ENCODE peak calls at places on chromosomes 7 and 10, in nine cellular contexts. W is hepatocyte, N is neuronal stem cell, S is MM.1S, O is keratinocyte, G is HCT116, V is OCI-LY7, K is H9, B is IMR-90. M is an unnamed sample. For H3K9me3, the result is how much of the 10 kb centered on the place peaks cover.

GRCh38 chr7:134632937-134633540 is 13.6 kb upstream of the BPGM start:
- DNase-seq in W (peak), N (peak), S (peak), O (no peak), G (peak), V (peak), K (no peak), B (peak), M (no peak)

GRCh38 chr10:4068255-4069028 is 283.4 kb upstream of the KLF6 start:
- DNase-seq in W (no peak), N (no peak), S (no peak), O (no peak), G (no peak), V (no peak), K (no peak), B (no peak), M (no peak)

GRCh38 chr7:11607676-11608075 is 224.3 kb downstream of the THSD7A start:
- DNase-seq in W (no peak), N (no peak), S (no peak), O (no peak), G (no peak), V (no peak), K (no peak), B (no peak), M (no peak)

GRCh38 chr10:21171936-21172773 is 275.0 kb upstream of the NEBL start:
- DNase-seq in W (no peak), N (no peak), S (no peak), O (no peak), G (no peak), V (no peak), K (no peak), B (no peak), M (no peak)

GRCh38 chr10:34249634-34250033 is 565.5 kb downstream of the PARD3 start:
- DNase-seq in W (no peak), N (no peak), S (no peak), O (no peak), G (no peak), V (no peak), K (peak), B (no peak), M (no peak)

GRCh38 chr10:63010203-63010602 is 122.9 kb upstream of the NRBF2 start:
- DNase-seq in W (no peak), N (no peak), S (no peak), O (no peak), G (no peak), V (no peak), K (no peak), B (no peak), M (no peak)

GRCh38 chr10:76779163-76779820 is 858.3 kb downstream of the KCNMA1 start:
- DNase-seq in W (peak), N (peak), S (no peak), O (no peak), G (no peak), V (no peak), K (peak), B (peak), M (peak)

GRCh38 chr10:129861776-129862530 is 102.1 kb downstream of the EBF3 start:
- DNase-seq in W (no peak), N (no peak), S (no peak), O (no peak), G (no peak), V (no peak), K (no peak), B (no peak), M (no peak)

GRCh38 chr7:84200859-84201258 is 6.3 kb upstream of the SEMA3A start:
- DNase-seq in W (no peak), N (no peak), S (no peak), O (no peak), G (no peak), V (no peak), K (no peak), B (peak), M (no peak)

GRCh38 chr7:134602921-134603394 is 43.7 kb upstream of the BPGM start:
- DNase-seq in W (peak), N (no peak), S (no peak), O (no peak), G (no peak), V (no peak), K (no peak), B (peak), M (no peak)

GRCh38 chr10:103685880-103686669 is 169.3 kb downstream of the SH3PXD2A start:
- DNase-seq in W (peak), N (peak), S (peak), O (no peak), G (peak), V (peak), K (peak), B (peak), M (peak)

GRCh38 chr10:6494934-6495592 is 85.0 kb downstream of the PRKCQ start:
- DNase-seq in W (no peak), N (no peak), S (no peak), O (no peak), G (no peak), V (no peak), K (no peak), B (no peak), M (no peak)

GRCh38 chr7:133911724-133912123 is 215.4 kb upstream of the LRGUK start:
- DNase-seq in W (no peak), N (no peak), S (no peak), O (no peak), G (no peak), V (no peak), K (no peak), B (no peak), M (no peak)

GRCh38 chr10:124539935-124540641 is 78.5 kb downstream of the LHPP start:
- DNase-seq in W (peak), N (peak), S (peak), O (no peak), G (no peak), V (peak), K (peak), B (peak), M (peak)

GRCh38 chr10:3068968-3069737 is 1.8 kb downstream of the PFKP start:
- DNase-seq in W (peak), N (no peak), S (no peak), O (no peak), G (no peak), V (peak), K (no peak), B (peak), M (peak)

GRCh38 chr10:92702301-92702916 is 12.7 kb downstream of the HHEX start:
- DNase-seq in W (no peak), N (no peak), S (no peak), O (no peak), G (no peak), V (peak), K (no peak), B (no peak), M (no peak)

DNA sequence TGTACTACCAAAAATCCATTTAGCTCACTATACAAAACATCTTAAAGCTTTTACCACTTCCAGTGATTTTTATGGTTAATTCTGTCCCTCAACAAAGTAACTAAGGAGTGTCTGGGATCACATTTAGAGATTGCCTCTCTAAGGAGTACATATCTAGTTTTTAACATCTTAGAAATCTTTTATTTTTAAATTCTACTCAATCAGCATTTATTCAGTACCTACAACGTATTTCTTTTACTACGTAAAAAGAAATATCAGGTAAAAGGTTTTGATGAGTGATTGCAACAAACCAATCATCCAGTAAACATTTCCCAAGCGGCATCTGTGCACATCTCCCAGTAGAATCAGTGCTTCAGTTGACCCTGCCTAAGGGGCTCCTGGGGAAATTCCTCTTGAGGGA is 31.9 kb downstream of the LAMB1 start:
- DNase-seq in W (no peak), N (no peak), S (no peak), O (no peak), G (no peak), V (no peak), K (no peak), B (no peak), M (no peak)
- H2AFZ ChIP-seq in W (no peak), N (no peak), S (no peak), O (no peak), G (no peak), V (no peak), K (no peak), B (no peak), M (no peak)

DNA sequence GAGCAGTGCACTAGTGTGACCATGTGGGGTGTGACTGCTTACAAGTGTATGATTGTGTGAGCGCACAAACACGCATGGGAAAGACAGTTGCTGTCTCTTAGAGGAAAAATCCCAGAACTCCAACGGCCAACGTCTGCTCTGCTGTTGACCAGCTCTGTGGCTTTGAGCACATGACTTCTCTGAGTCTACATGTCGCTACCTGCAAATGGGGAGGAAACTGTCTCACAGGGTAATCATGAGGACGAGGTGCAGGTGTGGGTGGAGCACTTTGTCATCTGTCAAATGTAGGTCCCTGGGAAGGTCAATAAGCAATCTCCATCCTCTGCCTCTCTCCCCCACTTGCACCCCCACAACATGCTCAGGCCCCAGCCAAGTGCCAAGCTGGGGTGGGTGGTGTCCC is 31.2 kb upstream of the TLX1 start:
- DNase-seq in W (no peak), N (no peak), S (no peak), O (no peak), G (no peak), V (no peak), K (no peak), B (no peak), M (no peak)
- H3K9me3 ChIP-seq in W (under half), N (under half), S (under half), O (under half), G (under half), V (under half), K (under half), B (under half), M (under half)

GRCh38 chr7:130794619-130794922 is 60.6 kb upstream of the KLF14 start:
- DNase-seq in W (no peak), N (no peak), S (no peak), O (no peak), G (no peak), V (no peak), K (no peak), B (no peak), M (no peak)
- H2AFZ ChIP-seq in W (no peak), N (peak), S (no peak), O (no peak), G (peak), V (no peak), K (no peak), B (no peak), M (peak)

DNA sequence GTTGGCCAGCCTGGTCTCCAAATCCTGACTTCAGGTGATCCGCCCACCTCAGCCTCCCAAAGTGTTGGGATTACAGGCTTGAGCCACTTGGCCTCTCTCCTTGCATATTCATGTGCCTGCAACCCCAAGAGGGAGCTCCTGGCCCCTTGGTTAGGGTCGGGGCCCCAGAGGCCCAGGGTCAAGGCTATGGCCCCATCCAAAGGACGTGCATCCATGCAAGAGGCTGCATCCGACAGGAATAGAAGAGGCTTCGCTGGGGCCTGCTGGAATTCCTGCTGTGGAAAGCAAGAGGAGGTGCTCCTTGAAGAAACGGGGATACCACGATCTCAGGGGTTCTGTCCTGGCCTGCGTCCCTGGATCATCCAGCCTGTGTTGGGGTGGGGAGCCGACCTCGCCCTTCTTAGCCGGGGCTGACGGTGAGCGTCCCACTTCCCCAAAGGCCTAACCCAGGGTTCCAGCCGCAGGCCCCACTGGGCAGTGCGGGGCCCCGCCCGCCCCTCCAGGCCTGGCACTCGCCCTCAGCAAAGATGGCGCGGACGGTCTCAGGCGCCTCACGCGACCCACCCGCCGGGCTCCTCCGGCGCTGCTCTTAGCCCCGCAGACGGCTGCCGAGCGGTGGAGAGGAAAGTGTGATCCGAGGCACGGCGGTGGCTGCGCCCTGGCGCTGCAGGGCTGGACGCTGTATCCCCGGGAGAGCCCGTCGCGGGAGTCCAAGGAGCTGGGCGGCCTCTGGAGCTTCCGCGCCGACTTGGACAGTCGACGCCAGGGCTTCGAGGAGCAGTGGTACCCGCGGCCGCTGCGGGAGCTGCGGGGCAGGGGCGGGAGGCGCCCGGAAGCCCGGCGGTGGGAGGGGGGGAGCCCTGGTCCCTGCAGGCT is 54.7 kb downstream of the ZNF727 start:
- DNase-seq in W (no peak), N (no peak), S (no peak), O (no peak), G (no peak), V (no peak), K (no peak), B (no peak), M (no peak)
- H3K9me3 ChIP-seq in W (under half), N (under half), S (under half), O (under half), G (under half), V (under half), K (under half), B (under half), M (under half)

GRCh38 chr10:132538790-132539421 is 1.3 kb downstream of the INPP5A start:
- DNase-seq in W (no peak), N (no peak), S (no peak), O (no peak), G (no peak), V (no peak), K (no peak), B (no peak), M (peak)

GRCh38 chr10:132539431-132539839 is 1.8 kb downstream of the INPP5A start:
- DNase-seq in W (no peak), N (no peak), S (no peak), O (no peak), G (no peak), V (no peak), K (no peak), B (no peak), M (peak)

GRCh38 chr10:132537713-132538020 is at the start of gene INPP5A:
- DNase-seq in W (no peak), N (no peak), S (no peak), O (no peak), G (no peak), V (no peak), K (no peak), B (no peak), M (no peak)

GRCh38 chr10:132536964-132537712 is 449 bp upstream of the INPP5A start:
- DNase-seq in W (peak), N (peak), S (peak), O (peak), G (peak), V (peak), K (peak), B (peak), M (peak)

DNA sequence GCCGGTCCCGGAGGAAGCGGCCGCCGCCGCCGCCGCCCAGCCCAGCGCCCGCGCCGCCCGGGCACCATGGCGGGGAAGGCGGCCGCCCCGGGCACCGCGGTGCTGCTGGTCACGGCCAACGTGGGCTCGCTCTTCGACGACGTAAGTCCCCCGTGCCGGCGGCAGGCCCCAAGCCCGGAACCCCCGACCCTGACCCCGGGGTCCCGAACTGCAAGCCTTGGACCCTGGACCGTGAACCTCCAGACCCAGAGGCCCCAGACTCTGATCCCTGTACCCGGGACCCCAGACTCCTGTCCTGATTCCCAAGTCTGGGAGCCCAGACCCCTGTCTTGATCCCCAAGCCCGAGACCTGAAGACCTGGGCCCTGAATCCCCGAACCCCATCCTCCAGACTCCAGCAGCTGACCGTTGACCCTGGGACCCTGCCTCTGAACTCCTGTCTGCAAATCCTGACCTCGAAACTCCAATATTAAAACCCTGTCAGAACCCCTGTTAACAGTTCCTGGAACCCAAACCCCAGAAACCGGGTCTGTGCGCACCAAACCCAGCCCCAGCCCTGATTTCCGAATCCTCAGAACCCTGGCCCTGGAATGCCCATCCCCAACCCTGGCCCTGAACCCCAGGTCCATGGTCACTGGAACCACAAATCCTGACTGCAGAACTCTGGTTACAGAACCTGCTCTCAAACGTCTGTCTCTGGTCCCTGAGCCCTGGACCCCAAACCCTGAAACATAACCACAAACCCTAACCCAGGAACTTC is 623 bp downstream of the INPP5A start:
- DNase-seq in W (no peak), N (no peak), S (no peak), O (no peak), G (no peak), V (no peak), K (no peak), B (no peak), M (peak)
- H2AFZ ChIP-seq in W (peak), N (peak), S (no peak), O (peak), G (no peak), V (no peak), K (no peak), B (peak), M (peak)

M was measured in osteoblast.